ENCODE peak calls at places on chromosomes 5 and 9, in five cellular contexts. E is EH; O is AG04450; N is stimulated activated CD4-positive, alpha-beta T cell treated with anti-CD3 and anti-CD28 coated beads, TNF-alpha, amount 100 ng/mL, for 1 hour; A is activated T-helper 2 cell treated with anti-CD3 and anti-CD28 coated beads, Interferon-gamma antibody, Interleukin-2, Interleukin-4, amounts not matched to agents 10 μg/mL and 5 μg/mL and 100 μg/mL, durations not matched to agents 14 hours and 24 hours and 36 hours. J is an unnamed sample.
A peak's percentile ranks its signal among the peaks of the same experiment; 100 is the strongest.

GRCh38 chr5:56183507-56183906 is 49.6 kb downstream of the ANKRD55 start:
- DNase-seq in E (peak; percentile 91), O (peak; percentile 80), N (no peak), A (no peak), J (no peak)

GRCh38 chr9:3330792-3331420 is 194.9 kb downstream of the RFX3 start:
- DNase-seq in E (peak; percentile 68), O (no peak), N (no peak), A (no peak), J (no peak)

GRCh38 chr9:130922815-130923610 is 16.0 kb downstream of the FIBCD1 start:
- DNase-seq in E (no peak), O (no peak), N (no peak), A (no peak), J (no peak)

GRCh38 chr5:11289208-11289607 is 528.2 kb upstream of the DAP start:
- DNase-seq in E (no peak), O (no peak), N (no peak), A (no peak), J (no peak)

GRCh38 chr5:103938151-103938671 is 375.6 kb upstream of the NUDT12 start:
- DNase-seq in E (peak; percentile 8), O (no peak), N (no peak), A (no peak), J (no peak)

GRCh38 chr9:113596616-113597320 is 133.2 kb downstream of the RGS3 start:
- DNase-seq in E (no peak), O (no peak), N (no peak), A (no peak), J (no peak)

GRCh38 chr9:89996717-89997116 is 391.9 kb downstream of the GADD45G start:
- DNase-seq in E (no peak), O (no peak), N (no peak), A (no peak), J (no peak)

GRCh38 chr9:129551393-129551973 is 69.4 kb downstream of the C9orf50 start:
- DNase-seq in E (no peak), O (no peak), N (no peak), A (no peak), J (no peak)

GRCh38 chr9:120916573-120916972 is 10.0 kb downstream of the TRAF1 start:
- DNase-seq in E (peak; percentile 82), O (no peak), N (no peak), A (no peak), J (peak; percentile 74)

GRCh38 chr5:139100825-139101224 is 97.3 kb downstream of the SIL1 start:
- DNase-seq in E (peak; percentile 77), O (no peak), N (no peak), A (no peak), J (no peak)

GRCh38 chr9:129568560-129569505 is 52.1 kb downstream of the C9orf50 start:
- DNase-seq in E (peak; percentile 46), O (no peak), N (no peak), A (no peak), J (peak; percentile 61)

GRCh38 chr9:114837923-114838322 is 32.1 kb upstream of the TNFSF15 start:
- DNase-seq in E (peak; percentile 19), O (no peak), N (no peak), A (no peak), J (no peak)

GRCh38 chr9:14243514-14244042 is 70.4 kb downstream of the NFIB start:
- DNase-seq in E (no peak), O (no peak), N (no peak), A (no peak), J (no peak)

GRCh38 chr9:138097501-138097991 is 220.0 kb downstream of the CACNA1B start:
- DNase-seq in E (no peak), O (no peak), N (no peak), A (no peak), J (no peak)

GRCh38 chr5:132253008-132253441 is 4.5 kb upstream of the PDLIM4 start:
- DNase-seq in E (no peak), O (no peak), N (no peak), A (no peak), J (no peak)

GRCh38 chr5:137733922-137734695 is 1.8 kb downstream of the KLHL3 start:
- DNase-seq in E (peak; percentile 44), O (no peak), N (no peak), A (no peak), J (no peak)

GRCh38 chr9:89349607-89350006 is 31.3 kb downstream of the SECISBP2 start:
- DNase-seq in E (no peak), O (no peak), N (no peak), A (no peak), J (no peak)

GRCh38 chr5:474826-475661 is 32.1 kb downstream of the EXOC3 start:
- DNase-seq in E (peak; percentile 25), O (no peak), N (no peak), A (no peak), J (no peak)

GRCh38 chr5:169176686-169177430 is 124.1 kb downstream of the SLIT3 start:
- DNase-seq in E (no peak), O (no peak), N (no peak), A (no peak), J (no peak)

GRCh38 chr5:84450617-84451414 is 66.1 kb upstream of the EDIL3 start:
- DNase-seq in E (peak; percentile 3), O (no peak), N (no peak), A (no peak), J (peak; percentile 11)

GRCh38 chr9:3262831-3263544 is 262.8 kb downstream of the RFX3 start:
- DNase-seq in E (no peak), O (no peak), N (no peak), A (no peak), J (no peak)

GRCh38 chr5:72194846-72195245 is 87.6 kb downstream of the MAP1B start:
- DNase-seq in E (no peak), O (no peak), N (no peak), A (peak; percentile 21), J (no peak)

GRCh38 chr5:108233617-108234016 is 148.3 kb downstream of the FBXL17 start:
- DNase-seq in E (no peak), O (no peak), N (no peak), A (no peak), J (no peak)

GRCh38 chr5:122091942-122092600 is 14.0 kb upstream of the LOX start:
- DNase-seq in E (peak; percentile 80), O (no peak), N (no peak), A (no peak), J (peak; percentile 22)

GRCh38 chr5:169647566-169647965 is 10.5 kb downstream of the DOCK2 start:
- DNase-seq in E (no peak), O (no peak), N (no peak), A (no peak), J (no peak)

GRCh38 chr5:133232911-133233310 is 181.1 kb downstream of the HSPA4 start:
- DNase-seq in E (no peak), O (no peak), N (no peak), A (no peak), J (no peak)

GRCh38 chr9:136058801-136059302 is 36.2 kb downstream of the NACC2 start:
- DNase-seq in E (no peak), O (no peak), N (no peak), A (no peak), J (no peak)

GRCh38 chr5:72596956-72597355 is 89.7 kb upstream of the ZNF366 start:
- DNase-seq in E (no peak), O (no peak), N (no peak), A (no peak), J (no peak)